ENCODE peak calls at places on chromosomes 6 and 20, in six cellular contexts. T, H, B, P, Y and C are unnamed samples.

GRCh38 chr20:10611357-10611756 is 62.4 kb downstream of the JAG1 start:
- DNase-seq in T (peak; percentile 50), H (peak; percentile 84), B (no peak), P (no peak), Y (no peak), C (peak; percentile 35)

GRCh38 chr6:28269492-28269891 is 2.5 kb downstream of the ZSCAN26 start:
- DNase-seq in T (peak; percentile 85), H (no peak), B (no peak), P (peak; percentile 64), Y (no peak), C (no peak)

GRCh38 chr6:81838724-81839425 is 86.4 kb upstream of the TENT5A start:
- DNase-seq in T (no peak), H (peak; percentile 9), B (no peak), P (no peak), Y (no peak), C (no peak)

GRCh38 chr20:23253524-23253923 is 97.1 kb upstream of the NXT1 start:
- DNase-seq in T (no peak), H (no peak), B (no peak), P (no peak), Y (no peak), C (no peak)

GRCh38 chr20:50085481-50086365 is 27.2 kb downstream of the UBE2V1 start:
- DNase-seq in T (peak; percentile 73), H (peak; percentile 90), B (no peak), P (peak; percentile 22), Y (peak; percentile 73), C (peak; percentile 72)

GRCh38 chr6:13479971-13480434 is 7.4 kb downstream of the GFOD1 start:
- DNase-seq in T (no peak), H (no peak), B (no peak), P (no peak), Y (no peak), C (no peak)

GRCh38 chr6:122043421-122043820 is 356.0 kb upstream of the HSF2 start:
- DNase-seq in T (no peak), H (no peak), B (no peak), P (no peak), Y (no peak), C (no peak)

GRCh38 chr20:12987261-12987660 is 21.5 kb upstream of the SPTLC3 start:
- DNase-seq in T (no peak), H (no peak), B (no peak), P (no peak), Y (no peak), C (no peak)

GRCh38 chr20:13661070-13661687 is 22.4 kb upstream of the TASP1 start:
- DNase-seq in T (peak; percentile 24), H (no peak), B (no peak), P (no peak), Y (no peak), C (no peak)

GRCh38 chr6:154509421-154510143 is 903 bp downstream of the CNKSR3 start:
- DNase-seq in T (peak; percentile 40), H (peak; percentile 52), B (peak; percentile 52), P (no peak), Y (peak; percentile 51), C (peak; percentile 36)

GRCh38 chr20:17896247-17896723 is 72.3 kb downstream of the SNX5 start:
- DNase-seq in T (no peak), H (no peak), B (no peak), P (no peak), Y (peak; percentile 41), C (no peak)

GRCh38 chr6:26216886-26217713 is 129.9 kb downstream of the HFE start:
- DNase-seq in T (peak; percentile 92), H (peak; percentile 95), B (peak; percentile 92), P (no peak), Y (peak; percentile 93), C (no peak)

GRCh38 chr20:2172305-2173175 is 70.9 kb downstream of the STK35 start:
- DNase-seq in T (peak; percentile 57), H (peak; percentile 78), B (peak; percentile 73), P (peak; percentile 36), Y (peak; percentile 88), C (peak; percentile 77)

GRCh38 chr6:89148016-89148750 is 2.3 kb downstream of the PM20D2 start:
- DNase-seq in T (peak; percentile 12), H (no peak), B (no peak), P (peak; percentile 12), Y (no peak), C (no peak)

GRCh38 chr6:20192625-20193024 is 19.6 kb downstream of the MBOAT1 start:
- DNase-seq in T (no peak), H (no peak), B (no peak), P (no peak), Y (no peak), C (no peak)

GRCh38 chr6:109024784-109025183 is 69.9 kb downstream of the SESN1 start:
- DNase-seq in T (no peak), H (peak; percentile 67), B (no peak), P (no peak), Y (no peak), C (no peak)

GRCh38 chr6:170405311-170405975 is 98.9 kb downstream of the FAM120B start:
- DNase-seq in T (peak; percentile 90), H (no peak), B (no peak), P (no peak), Y (no peak), C (no peak)

GRCh38 chr6:5610640-5611039 is 349.3 kb downstream of the FARS2 start:
- DNase-seq in T (no peak), H (no peak), B (no peak), P (no peak), Y (no peak), C (no peak)

GRCh38 chr20:24560571-24561485 is 91.4 kb downstream of the SYNDIG1 start:
- DNase-seq in T (no peak), H (no peak), B (no peak), P (no peak), Y (no peak), C (no peak)

GRCh38 chr20:62928246-62928939 is 2.1 kb upstream of the DIDO1 start:
- DNase-seq in T (no peak), H (peak; percentile 86), B (no peak), P (no peak), Y (peak; percentile 57), C (no peak)

GRCh38 chr6:135250751-135251356 is 69.7 kb downstream of the MYB start:
- DNase-seq in T (no peak), H (peak; percentile 82), B (no peak), P (no peak), Y (no peak), C (no peak)

GRCh38 chr6:170378502-170378901 is 71.9 kb downstream of the FAM120B start:
- DNase-seq in T (no peak), H (no peak), B (no peak), P (no peak), Y (no peak), C (no peak)

GRCh38 chr6:83430606-83431544 is at the start of gene ME1:
- DNase-seq in T (peak; percentile 81), H (peak; percentile 79), B (no peak), P (peak; percentile 38), Y (peak; percentile 86), C (peak; percentile 81)

GRCh38 chr6:146813554-146813953 is 214.8 kb downstream of the ADGB start:
- DNase-seq in T (peak; percentile 43), H (no peak), B (no peak), P (no peak), Y (no peak), C (no peak)

GRCh38 chr6:107542170-107542569 is 52.3 kb downstream of the SOBP start:
- DNase-seq in T (no peak), H (no peak), B (no peak), P (no peak), Y (no peak), C (no peak)

GRCh38 chr6:4209201-4209600 is 73.8 kb upstream of the ECI2 start:
- DNase-seq in T (no peak), H (no peak), B (no peak), P (no peak), Y (no peak), C (no peak)

GRCh38 chr6:96826865-96827264 is 10.4 kb downstream of the GPR63 start:
- DNase-seq in T (no peak), H (no peak), B (no peak), P (no peak), Y (no peak), C (no peak)

GRCh38 chr6:35906499-35906846 is 14.4 kb downstream of the SRPK1 start:
- DNase-seq in T (no peak), H (no peak), B (no peak), P (no peak), Y (no peak), C (no peak)

GRCh38 chr6:23091795-23092194 is 522.4 kb downstream of the HDGFL1 start:
- DNase-seq in T (peak; percentile 26), H (no peak), B (no peak), P (no peak), Y (no peak), C (no peak)

GRCh38 chr6:55528624-55529023 is 50.4 kb downstream of the HMGCLL1 start:
- DNase-seq in T (peak; percentile 50), H (peak; percentile 75), B (no peak), P (peak; percentile 51), Y (no peak), C (peak; percentile 13)
- TF ChIP-seq CTCF in T (peak; percentile 6), H (peak; percentile 72), B (no peak), P (peak; percentile 21), Y (no peak), C (no peak)

GRCh38 chr6:84768442-84769174 is 4.2 kb upstream of the TBX18 start:
- DNase-seq in T (no peak), H (peak; percentile 67), B (no peak), P (no peak), Y (no peak), C (no peak)
- TF ChIP-seq CTCF in T (no peak), H (no peak), B (no peak), P (no peak), Y (no peak), C (no peak)

DNA sequence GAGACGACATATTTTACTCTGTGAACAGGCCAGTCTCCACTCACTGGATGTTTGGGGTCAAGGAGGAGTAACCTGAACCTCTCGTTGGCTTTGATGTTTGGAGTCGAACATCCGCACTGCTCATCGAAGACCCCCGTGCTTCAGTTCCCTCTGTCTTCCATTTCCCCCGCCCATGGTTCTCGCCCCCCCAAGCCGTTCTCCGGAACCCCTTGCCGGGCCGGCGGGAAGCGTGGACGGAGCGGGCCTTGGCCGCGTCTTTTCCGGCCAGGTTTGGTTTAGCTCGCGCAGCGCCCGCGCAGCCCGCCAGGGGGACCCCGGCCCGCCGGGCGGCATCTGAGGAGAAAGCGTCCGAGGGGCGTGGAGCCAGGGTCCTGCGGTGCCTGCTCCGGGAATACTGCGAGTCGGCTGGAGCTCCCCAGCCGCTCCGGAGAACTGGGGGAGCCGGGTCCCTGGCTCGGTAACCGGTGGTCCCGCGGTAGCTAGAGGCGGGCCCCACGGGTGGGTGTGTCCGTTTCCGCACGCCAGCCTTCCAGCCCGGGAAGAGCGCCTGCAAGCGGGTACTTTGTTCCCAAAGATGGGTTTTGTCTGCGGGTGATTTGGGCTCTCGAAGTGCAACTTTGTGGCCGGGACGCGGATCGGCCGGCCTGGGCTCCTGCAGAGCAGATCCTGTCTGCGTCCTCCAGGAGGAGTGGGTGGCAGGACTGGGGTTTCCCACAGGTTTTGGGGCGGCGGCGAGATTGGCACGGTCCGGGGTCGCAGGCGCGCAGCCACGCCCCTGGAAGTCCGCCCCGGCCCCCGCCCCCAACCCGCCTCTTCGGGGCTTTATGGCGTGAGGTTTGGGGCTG is 429 bp upstream of the TMEM200A start:
- DNase-seq in T (peak; percentile 68), H (peak; percentile 90), B (peak; percentile 60), P (peak; percentile 39), Y (peak; percentile 74), C (peak; percentile 70)
- TF ChIP-seq CTCF in T (peak; percentile 86), H (peak; percentile 67), B (peak; percentile 42), P (peak; percentile 70), Y (peak; percentile 41), C (peak; percentile 69)

DNA sequence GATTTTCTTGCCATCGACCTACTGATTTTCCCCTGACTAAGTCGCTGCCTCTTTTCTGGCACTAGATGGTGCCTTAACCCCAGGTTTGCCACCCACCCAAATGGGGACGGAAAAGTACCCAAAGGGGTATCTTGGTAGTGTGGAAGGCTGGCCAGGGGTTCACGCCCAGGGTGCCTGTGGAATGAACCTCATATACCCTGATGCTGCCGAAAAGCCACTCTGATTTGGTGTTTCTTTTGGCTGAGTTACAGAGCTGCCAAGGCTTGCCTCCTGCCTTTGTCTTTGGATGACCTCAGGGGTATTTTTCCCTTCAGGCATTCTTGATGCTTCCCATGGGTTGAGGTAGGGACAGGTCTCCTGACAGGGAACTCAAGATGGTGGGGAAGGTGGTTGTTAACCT is 78.1 kb downstream of the MAP3K7 start:
- DNase-seq in T (no peak), H (peak; percentile 75), B (no peak), P (no peak), Y (no peak), C (no peak)
- TF ChIP-seq CTCF in T (no peak), H (peak; percentile 74), B (no peak), P (no peak), Y (no peak), C (no peak)